ENCODE peak calls at places on chromosomes 12 and 14, in nine cellular contexts. S is lower leg skin, Q is brain microvascular endothelial cell, K is endothelial cell, O is A549, C is fibroblast of pulmonary artery, E is fibroblast of lung, U is lung, Y is heart left ventricle. X is an unnamed sample.

GRCh38 chr14:54459106-54459505 is 17.9 kb upstream of the CNIH1 start:
- DNase-seq in S (no peak), Q (no peak), K (no peak), O (no peak), C (no peak), E (no peak), U (no peak), Y (no peak), X (no peak)

GRCh38 chr12:52677671-52678070 is 2.5 kb downstream of the KRT1 start:
- DNase-seq in S (no peak), Q (no peak), K (no peak), O (no peak), C (no peak), E (no peak), U (no peak), Y (no peak), X (no peak)

GRCh38 chr12:110002691-110003515 is 3.7 kb downstream of the ANKRD13A start:
- DNase-seq in S (peak), Q (no peak), K (no peak), O (no peak), C (no peak), E (peak), U (peak), Y (no peak), X (no peak)

GRCh38 chr14:77154421-77154820 is 12.8 kb upstream of the ZDHHC22 start:
- DNase-seq in S (no peak), Q (no peak), K (no peak), O (no peak), C (no peak), E (no peak), U (no peak), Y (no peak), X (no peak)

GRCh38 chr12:9134981-9135628 is 19.4 kb upstream of the A2M start:
- DNase-seq in S (no peak), Q (no peak), K (no peak), O (peak), C (no peak), E (no peak), U (no peak), Y (peak), X (peak)

GRCh38 chr14:102055181-102055901 is 31.5 kb downstream of the HSP90AA1 start:
- DNase-seq in S (no peak), Q (peak), K (no peak), O (no peak), C (peak), E (peak), U (no peak), Y (no peak), X (no peak)

GRCh38 chr14:32934891-32935633 is 3.6 kb upstream of the NPAS3 start:
- DNase-seq in S (peak), Q (no peak), K (peak), O (no peak), C (no peak), E (peak), U (no peak), Y (peak), X (peak)

GRCh38 chr14:39050389-39050788 is 52.6 kb downstream of the SEC23A start:
- DNase-seq in S (no peak), Q (peak), K (no peak), O (no peak), C (peak), E (peak), U (no peak), Y (no peak), X (peak)

GRCh38 chr12:57001448-57001906 is 4.9 kb downstream of the ZBTB39 start:
- DNase-seq in S (peak), Q (peak), K (peak), O (peak), C (peak), E (peak), U (peak), Y (peak), X (peak)

GRCh38 chr12:116559330-116560080 is at the start of gene MAP1LC3B2:
- DNase-seq in S (peak), Q (peak), K (no peak), O (no peak), C (peak), E (peak), U (peak), Y (peak), X (peak)

GRCh38 chr12:126685636-126686035 is 1581.3 kb upstream of the TMEM132C start:
- DNase-seq in S (no peak), Q (no peak), K (no peak), O (no peak), C (no peak), E (peak), U (no peak), Y (no peak), X (no peak)

GRCh38 chr14:76067536-76067935 is 82.0 kb downstream of the IFT43 start:
- DNase-seq in S (no peak), Q (no peak), K (no peak), O (no peak), C (no peak), E (no peak), U (no peak), Y (no peak), X (no peak)

GRCh38 chr12:48946206-48946605 is 11.1 kb downstream of the ARF3 start:
- DNase-seq in S (no peak), Q (no peak), K (no peak), O (no peak), C (no peak), E (no peak), U (no peak), Y (no peak), X (no peak)

GRCh38 chr12:96425321-96425720 is 25.1 kb upstream of the CDK17 start:
- DNase-seq in S (no peak), Q (peak), K (no peak), O (no peak), C (peak), E (peak), U (no peak), Y (no peak), X (peak)

GRCh38 chr12:64621257-64621942 is 11.1 kb downstream of the RASSF3 start:
- DNase-seq in S (peak), Q (peak), K (no peak), O (no peak), C (peak), E (peak), U (no peak), Y (no peak), X (peak)

GRCh38 chr14:48963231-48963630 is 622.9 kb downstream of the RPS29 start:
- DNase-seq in S (no peak), Q (no peak), K (no peak), O (no peak), C (no peak), E (no peak), U (no peak), Y (no peak), X (no peak)

GRCh38 chr14:49634547-49635334 is at the start of gene DNAAF2:
- DNase-seq in S (peak), Q (peak), K (peak), O (peak), C (peak), E (peak), U (peak), Y (peak), X (peak)

GRCh38 chr12:28130625-28131598 is 59.3 kb upstream of the CCDC91 start:
- DNase-seq in S (no peak), Q (peak), K (no peak), O (peak), C (peak), E (peak), U (no peak), Y (peak), X (no peak)

GRCh38 chr12:4118017-4118510 is 155.5 kb upstream of the CCND2 start:
- DNase-seq in S (peak), Q (peak), K (no peak), O (no peak), C (peak), E (peak), U (peak), Y (peak), X (peak)

GRCh38 chr14:70885343-70886014 is 21.8 kb upstream of the PCNX1 start:
- DNase-seq in S (no peak), Q (no peak), K (no peak), O (no peak), C (no peak), E (no peak), U (no peak), Y (no peak), X (no peak)

GRCh38 chr12:65499167-65499566 is 220.7 kb downstream of the MSRB3 start:
- DNase-seq in S (no peak), Q (no peak), K (no peak), O (no peak), C (no peak), E (no peak), U (no peak), Y (no peak), X (no peak)

GRCh38 chr12:109743076-109743910 is 29.7 kb downstream of the FAM222A start:
- DNase-seq in S (peak), Q (no peak), K (no peak), O (no peak), C (no peak), E (no peak), U (no peak), Y (peak), X (no peak)

GRCh38 chr12:28253175-28253641 is 63.0 kb downstream of the CCDC91 start:
- DNase-seq in S (no peak), Q (peak), K (no peak), O (no peak), C (peak), E (peak), U (no peak), Y (no peak), X (peak)

GRCh38 chr14:68474741-68475140 is 318.1 kb downstream of the ZFP36L1 start:
- DNase-seq in S (no peak), Q (no peak), K (no peak), O (no peak), C (no peak), E (no peak), U (no peak), Y (no peak), X (no peak)

GRCh38 chr14:80536456-80536855 is 325.2 kb upstream of the DIO2 start:
- DNase-seq in S (no peak), Q (no peak), K (no peak), O (no peak), C (no peak), E (peak), U (no peak), Y (no peak), X (no peak)

GRCh38 chr12:110546339-110546738 is 36.8 kb downstream of the PPTC7 start:
- DNase-seq in S (no peak), Q (peak), K (no peak), O (no peak), C (peak), E (peak), U (no peak), Y (no peak), X (no peak)

GRCh38 chr12:105740970-105741725 is 397.6 kb downstream of the NUAK1 start:
- DNase-seq in S (no peak), Q (no peak), K (no peak), O (no peak), C (peak), E (peak), U (no peak), Y (peak), X (no peak)

DNA sequence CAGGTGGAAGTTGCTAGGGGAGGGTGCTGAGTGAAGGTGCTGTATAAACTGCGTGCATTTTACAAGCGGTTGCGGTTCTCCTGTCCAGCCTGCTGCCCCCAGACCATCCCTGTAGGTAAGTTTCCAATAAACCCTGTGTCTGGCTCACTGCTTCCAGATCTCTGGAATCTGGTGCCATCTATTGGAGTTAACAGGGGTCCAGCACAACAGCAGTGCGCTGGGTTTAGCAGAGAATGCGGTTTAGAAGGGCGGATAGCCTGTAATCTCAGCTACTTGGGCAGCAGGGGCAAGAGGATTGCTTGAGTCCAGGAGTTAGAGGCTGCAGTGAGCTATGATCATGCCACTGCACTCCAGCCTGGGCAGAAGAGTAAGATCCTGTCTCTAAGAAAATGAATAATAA is 4.9 kb downstream of the AACS start:
- DNase-seq in S (no peak), Q (no peak), K (no peak), O (no peak), C (peak), E (peak), U (no peak), Y (no peak), X (no peak)
- TF ChIP-seq CTCF in S (no peak), Q (peak), K (no peak), O (no peak), C (no peak), E (no peak), U (no peak), Y (no peak), X (no peak)

GRCh38 chr12:2374092-2374740 is 321.4 kb downstream of the CACNA1C start:
- DNase-seq in S (no peak), Q (no peak), K (no peak), O (no peak), C (no peak), E (peak), U (no peak), Y (no peak), X (no peak)
- TF ChIP-seq CTCF in S (no peak), Q (no peak), K (no peak), O (no peak), C (no peak), E (no peak), U (no peak), Y (no peak), X (no peak)

GRCh38 chr12:87866602-87867292 is 162.5 kb downstream of the C12orf50 start:
- DNase-seq in S (no peak), Q (no peak), K (peak), O (no peak), C (peak), E (peak), U (no peak), Y (no peak), X (peak)
- TF ChIP-seq CTCF in S (no peak), Q (peak), K (no peak), O (peak), C (peak), E (peak), U (no peak), Y (no peak), X (peak)

DNA sequence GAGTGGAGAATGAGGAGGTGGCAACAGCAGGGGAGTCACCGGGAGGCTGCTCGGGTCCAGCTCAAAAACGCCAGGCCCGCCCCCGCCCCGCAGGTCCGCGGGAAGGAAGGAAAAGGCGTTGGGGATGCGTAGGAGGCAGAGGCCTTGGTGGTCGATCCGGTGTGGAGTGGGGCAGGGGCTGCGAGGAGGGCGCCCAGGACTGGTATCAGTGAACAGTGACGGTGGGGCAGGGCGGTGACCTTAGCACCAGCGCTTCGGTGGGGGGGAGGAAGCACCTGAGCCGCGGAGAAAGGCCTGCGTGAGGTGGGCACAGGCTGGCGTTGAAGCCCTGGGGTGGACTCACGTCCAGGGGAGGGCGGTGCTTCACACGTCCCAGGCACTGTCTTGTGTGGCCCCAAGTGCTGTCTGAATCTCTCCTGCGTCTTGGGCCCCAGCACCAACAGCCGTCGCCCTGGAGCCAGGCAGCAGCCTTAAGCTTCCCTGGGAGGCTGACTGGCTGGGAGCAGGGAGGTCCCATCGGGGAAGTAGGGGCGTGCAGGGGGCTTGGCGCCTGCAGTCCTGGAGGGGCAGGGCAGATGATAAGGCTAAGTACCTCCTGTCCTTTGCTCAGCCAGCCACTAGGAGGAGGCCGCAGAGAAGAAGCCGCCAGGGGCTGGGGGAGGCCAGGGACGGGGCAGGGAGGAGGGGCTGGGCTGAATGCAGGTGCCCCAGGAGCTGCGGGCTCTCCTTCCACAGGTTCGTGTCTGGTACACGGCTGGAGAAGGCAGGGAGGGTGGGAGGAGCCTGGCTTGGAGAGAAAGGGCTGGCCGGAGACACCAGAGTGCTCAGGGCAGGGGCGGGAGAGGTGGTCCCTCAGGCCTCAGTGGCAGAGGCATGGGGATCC is 26.5 kb downstream of the ZBTB42 start:
- DNase-seq in S (no peak), Q (no peak), K (peak), O (peak), C (peak), E (peak), U (peak), Y (peak), X (peak)
- TF ChIP-seq CTCF in S (no peak), Q (peak), K (peak), O (peak), C (peak), E (peak), U (no peak), Y (no peak), X (peak)

DNA sequence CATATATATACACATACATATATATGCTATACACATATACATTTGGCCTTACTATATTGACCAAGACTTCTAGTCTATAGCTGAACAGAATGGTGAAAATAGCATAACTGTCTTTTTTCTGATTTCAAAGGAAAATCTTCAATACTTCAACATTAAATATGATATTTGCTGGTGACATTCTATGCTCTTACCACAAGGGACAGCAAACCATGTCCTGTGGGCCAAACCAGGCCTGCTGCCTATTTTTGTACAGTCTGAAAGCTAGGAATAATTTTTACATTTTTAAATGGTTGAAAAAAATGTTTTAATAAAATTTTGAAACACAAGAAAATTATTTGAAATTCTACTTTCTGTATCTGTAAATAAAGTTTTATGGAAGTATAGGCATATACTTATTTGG is 63.6 kb downstream of the EML5 start:
- DNase-seq in S (no peak), Q (no peak), K (no peak), O (peak), C (no peak), E (no peak), U (no peak), Y (no peak), X (no peak)
- TF ChIP-seq CTCF in S (no peak), Q (peak), K (peak), O (no peak), C (peak), E (no peak), U (no peak), Y (no peak), X (no peak)

GRCh38 chr12:50102186-50102585 is 1.6 kb upstream of the GPD1 start:
- DNase-seq in S (no peak), Q (no peak), K (no peak), O (no peak), C (no peak), E (no peak), U (no peak), Y (no peak), X (no peak)

GRCh38 chr12:50103351-50103750 is 457 bp upstream of the GPD1 start:
- DNase-seq in S (no peak), Q (no peak), K (no peak), O (no peak), C (no peak), E (no peak), U (no peak), Y (no peak), X (no peak)

GRCh38 chr12:50102648-50103309 is 1.0 kb upstream of the GPD1 start:
- DNase-seq in S (no peak), Q (no peak), K (no peak), O (no peak), C (no peak), E (no peak), U (no peak), Y (no peak), X (no peak)

GRCh38 chr12:50100561-50100960 is 3.2 kb upstream of the GPD1 start:
- DNase-seq in S (no peak), Q (no peak), K (no peak), O (no peak), C (no peak), E (no peak), U (no peak), Y (no peak), X (no peak)

DNA sequence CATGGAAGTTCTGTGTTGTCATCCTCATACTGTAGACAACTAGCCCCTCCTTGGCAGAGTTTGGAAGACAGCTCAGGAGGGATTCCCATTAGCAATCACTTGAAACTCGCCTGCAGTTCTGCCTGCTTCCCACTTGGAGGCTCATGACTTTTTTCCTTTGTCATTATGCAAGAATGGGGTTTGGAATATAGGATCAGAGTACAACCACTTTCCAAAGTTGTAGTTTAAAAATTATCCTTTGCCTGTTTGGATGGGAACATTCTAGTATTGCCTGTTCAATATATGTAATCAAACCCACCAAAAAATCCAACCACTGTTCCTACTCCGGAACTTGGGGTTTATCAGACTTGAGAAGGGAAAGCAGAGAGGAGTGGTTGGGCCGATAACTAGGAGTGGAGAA is 2.1 kb upstream of the GPD1 start:
- DNase-seq in S (no peak), Q (no peak), K (no peak), O (peak), C (peak), E (peak), U (no peak), Y (no peak), X (no peak)
- TF ChIP-seq CTCF in S (no peak), Q (peak), K (no peak), O (peak), C (peak), E (peak), U (no peak), Y (peak), X (no peak)

GRCh38 chr12:25958254-25959068 is at the start of gene RASSF8:
- DNase-seq in S (peak), Q (peak), K (peak), O (peak), C (peak), E (peak), U (peak), Y (peak), X (peak)
- TF ChIP-seq CTCF in S (no peak), Q (no peak), K (no peak), O (peak), C (no peak), E (no peak), U (no peak), Y (no peak), X (no peak)

GRCh38 chr14:59939828-59940227 is 19.9 kb downstream of the LRRC9 start:
- DNase-seq in S (no peak), Q (no peak), K (no peak), O (no peak), C (no peak), E (no peak), U (no peak), Y (no peak), X (no peak)

DNA sequence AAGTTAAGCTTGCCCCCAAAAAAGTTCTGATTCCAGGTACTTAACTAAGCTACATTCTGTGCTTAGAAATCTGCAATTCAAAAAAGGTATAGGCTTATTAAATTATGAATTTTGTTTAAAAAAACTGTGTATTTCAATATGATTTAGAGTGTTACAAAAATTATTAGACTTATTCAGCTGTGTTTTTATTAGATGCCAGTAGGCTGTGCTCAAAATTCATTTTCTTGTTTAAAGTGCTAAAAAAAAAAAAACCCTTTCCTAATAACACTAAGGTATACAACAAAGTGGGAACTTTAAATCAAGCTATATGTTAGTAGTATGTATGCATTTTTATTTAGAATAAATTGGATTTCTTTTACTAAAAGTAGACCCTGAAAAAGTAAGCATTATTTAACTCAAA is 25.0 kb downstream of the LRRC9 start:
- DNase-seq in S (no peak), Q (no peak), K (no peak), O (no peak), C (no peak), E (no peak), U (no peak), Y (no peak), X (no peak)
- TF ChIP-seq CTCF in S (no peak), Q (no peak), K (no peak), O (no peak), C (no peak), E (no peak), U (no peak), Y (no peak), X (no peak)

GRCh38 chr12:100741084-100741711 is 53.4 kb upstream of the ANO4 start:
- DNase-seq in S (peak), Q (peak), K (no peak), O (peak), C (peak), E (no peak), U (no peak), Y (no peak), X (no peak)
- TF ChIP-seq CTCF in S (no peak), Q (peak), K (peak), O (peak), C (peak), E (peak), U (peak), Y (peak), X (peak)

GRCh38 chr12:2435511-2435910 is 359.3 kb upstream of the FKBP4 start:
- DNase-seq in S (no peak), Q (no peak), K (no peak), O (no peak), C (no peak), E (no peak), U (no peak), Y (peak), X (no peak)
- TF ChIP-seq CTCF in S (no peak), Q (no peak), K (no peak), O (no peak), C (no peak), E (no peak), U (no peak), Y (no peak), X (no peak)

X was measured in GM20000.